ENCODE peak calls at places on chromosomes 12 and 14, in four cellular contexts. A is fibroblast of mammary gland, D is GM23248, M is NCI-H1694. O is an unnamed sample.

GRCh38 chr12:26032719-26033241 is 74.3 kb downstream of the RASSF8 start:
- DNase-seq in A (peak), D (peak), M (no peak), O (no peak)

GRCh38 chr12:122886851-122887816 is 8.8 kb downstream of the VPS37B start:
- DNase-seq in A (peak), D (peak), M (no peak), O (no peak)

GRCh38 chr14:93042968-93043940 is 72.5 kb downstream of the ITPK1 start:
- DNase-seq in A (peak), D (peak), M (no peak), O (no peak)

GRCh38 chr12:50925342-50925651 is 27.0 kb upstream of the HIGD1C start:
- DNase-seq in A (no peak), D (no peak), M (no peak), O (peak)

GRCh38 chr12:46209914-46210834 is 58.7 kb downstream of the SLC38A1 start:
- DNase-seq in A (peak), D (no peak), M (no peak), O (peak)

GRCh38 chr12:1277905-1278304 is 286.9 kb downstream of the ERC1 start:
- DNase-seq in A (no peak), D (no peak), M (no peak), O (no peak)

GRCh38 chr12:57099062-57099714 is 10.3 kb downstream of the NAB2 start:
- DNase-seq in A (no peak), D (peak), M (no peak), O (no peak)

GRCh38 chr14:106141242-106142220 is 615.1 kb downstream of the TMEM121 start:
- DNase-seq in A (no peak), D (no peak), M (no peak), O (no peak)

GRCh38 chr12:111034911-111035577 is 114.7 kb upstream of the MYL2 start:
- DNase-seq in A (no peak), D (peak), M (no peak), O (peak)

GRCh38 chr14:90608925-90609324 is 207.3 kb downstream of the TTC7B start:
- DNase-seq in A (no peak), D (no peak), M (no peak), O (no peak)

GRCh38 chr14:76541594-76542219 is 165.8 kb downstream of the ESRRB start:
- DNase-seq in A (no peak), D (no peak), M (no peak), O (no peak)

GRCh38 chr12:83017001-83017400 is 330.3 kb downstream of the TMTC2 start:
- DNase-seq in A (no peak), D (no peak), M (no peak), O (no peak)

GRCh38 chr14:105445290-105445689 is 25.7 kb downstream of the MTA1 start:
- DNase-seq in A (no peak), D (no peak), M (no peak), O (no peak)

GRCh38 chr12:52235822-52236291 is 2.8 kb downstream of the KRT7 start:
- DNase-seq in A (no peak), D (no peak), M (no peak), O (no peak)

GRCh38 chr12:116346751-116347150 is 69.3 kb upstream of the MED13L start:
- DNase-seq in A (peak), D (peak), M (no peak), O (no peak)

GRCh38 chr14:26960049-26960688 is 362.3 kb upstream of the NOVA1 start:
- DNase-seq in A (no peak), D (no peak), M (no peak), O (no peak)

GRCh38 chr14:97366400-97366799 is 569.2 kb downstream of the VRK1 start:
- DNase-seq in A (no peak), D (no peak), M (no peak), O (no peak)

GRCh38 chr12:89206375-89206774 is 145.9 kb downstream of the DUSP6 start:
- DNase-seq in A (no peak), D (no peak), M (no peak), O (no peak)

GRCh38 chr12:116130431-116130830 is 147.1 kb downstream of the MED13L start:
- DNase-seq in A (peak), D (peak), M (peak), O (peak)

GRCh38 chr12:113479578-113480335 is 8.1 kb upstream of the LHX5 start:
- DNase-seq in A (peak), D (peak), M (no peak), O (no peak)

GRCh38 chr12:120841525-120841924 is 62.6 kb downstream of the SPPL3 start:
- DNase-seq in A (no peak), D (no peak), M (no peak), O (no peak)

GRCh38 chr12:56346663-56347062 is 8.0 kb downstream of the IL23A start:
- DNase-seq in A (no peak), D (peak), M (no peak), O (peak)

GRCh38 chr12:92968201-92968813 is 39.2 kb upstream of the EEA1 start:
- DNase-seq in A (peak), D (peak), M (no peak), O (no peak)

GRCh38 chr14:29906256-29906885 is 21.3 kb downstream of the PRKD1 start:
- DNase-seq in A (peak), D (peak), M (no peak), O (no peak)